ENCODE peak calls at places on chromosome 20, in eight cellular contexts. U, G, W, L, R, H, Y and J are unnamed samples. For H3K4me1, the result is how much of the 10 kb centered on the place peaks cover.

GRCh38 chr20:44264287-44264686 is 17.2 kb downstream of the GDAP1L1 start:
- DNase-seq in U (no peak), G (no peak), W (no peak), L (no peak), R (no peak), H (no peak), Y (no peak), J (no peak)

GRCh38 chr20:6663104-6663503 is 104.4 kb upstream of the BMP2 start:
- DNase-seq in U (no peak), G (no peak), W (no peak), L (no peak), R (no peak), H (no peak), Y (no peak), J (no peak)

GRCh38 chr20:46011631-46012482 is 3.1 kb downstream of the MMP9 start:
- DNase-seq in U (no peak), G (no peak), W (no peak), L (no peak), R (no peak), H (peak), Y (peak), J (no peak)

GRCh38 chr20:37759761-37760209 is 66.0 kb downstream of the CTNNBL1 start:
- DNase-seq in U (no peak), G (no peak), W (no peak), L (no peak), R (no peak), H (no peak), Y (no peak), J (no peak)

GRCh38 chr20:19688031-19688806 is 69.8 kb upstream of the RIN2 start:
- DNase-seq in U (peak), G (peak), W (peak), L (peak), R (no peak), H (peak), Y (peak), J (peak)

GRCh38 chr20:51884561-51884960 is 82.2 kb upstream of the SALL4 start:
- DNase-seq in U (no peak), G (no peak), W (no peak), L (no peak), R (no peak), H (no peak), Y (no peak), J (no peak)

GRCh38 chr20:63177134-63177784 is 38.7 kb downstream of the YTHDF1 start:
- DNase-seq in U (no peak), G (no peak), W (no peak), L (no peak), R (no peak), H (no peak), Y (peak), J (no peak)

GRCh38 chr20:21102691-21103311 is 3.4 kb downstream of the LINC00237 start:
- DNase-seq in U (peak), G (peak), W (no peak), L (no peak), R (peak), H (peak), Y (no peak), J (no peak)

GRCh38 chr20:44056010-44056698 is 130.8 kb downstream of the JPH2 start:
- DNase-seq in U (no peak), G (peak), W (no peak), L (no peak), R (peak), H (no peak), Y (peak), J (no peak)

GRCh38 chr20:53792946-53793536 is 199.4 kb upstream of the ZNF217 start:
- DNase-seq in U (no peak), G (no peak), W (no peak), L (no peak), R (no peak), H (no peak), Y (no peak), J (no peak)

GRCh38 chr20:3843490-3843889 is 3.1 kb upstream of the MAVS start:
- DNase-seq in U (no peak), G (no peak), W (no peak), L (no peak), R (no peak), H (no peak), Y (peak), J (no peak)

GRCh38 chr20:19817017-19817416 is 59.0 kb downstream of the RIN2 start:
- DNase-seq in U (no peak), G (no peak), W (no peak), L (peak), R (no peak), H (no peak), Y (peak), J (no peak)

GRCh38 chr20:48668451-48668946 is 159.3 kb downstream of the PREX1 start:
- DNase-seq in U (peak), G (no peak), W (no peak), L (no peak), R (no peak), H (no peak), Y (no peak), J (no peak)

GRCh38 chr20:52806918-52807317 is 165.2 kb upstream of the TSHZ2 start:
- DNase-seq in U (no peak), G (no peak), W (no peak), L (no peak), R (no peak), H (no peak), Y (no peak), J (no peak)

GRCh38 chr20:63277466-63278272 is 5.1 kb downstream of the ARFGAP1 start:
- DNase-seq in U (no peak), G (no peak), W (no peak), L (no peak), R (no peak), H (no peak), Y (no peak), J (no peak)

GRCh38 chr20:40279390-40279789 is 409.6 kb downstream of the MAFB start:
- DNase-seq in U (no peak), G (peak), W (no peak), L (peak), R (no peak), H (no peak), Y (no peak), J (no peak)

GRCh38 chr20:62030834-62031434 is 34.7 kb downstream of the TAF4 start:
- DNase-seq in U (no peak), G (no peak), W (no peak), L (no peak), R (peak), H (no peak), Y (no peak), J (no peak)

GRCh38 chr20:5848711-5849505 is 98.7 kb downstream of the SHLD1 start:
- DNase-seq in U (peak), G (no peak), W (no peak), L (no peak), R (no peak), H (no peak), Y (no peak), J (no peak)

GRCh38 chr20:32534661-32535240 is 50.4 kb downstream of the NOL4L start:
- DNase-seq in U (no peak), G (no peak), W (no peak), L (no peak), R (peak), H (no peak), Y (no peak), J (no peak)

DNA sequence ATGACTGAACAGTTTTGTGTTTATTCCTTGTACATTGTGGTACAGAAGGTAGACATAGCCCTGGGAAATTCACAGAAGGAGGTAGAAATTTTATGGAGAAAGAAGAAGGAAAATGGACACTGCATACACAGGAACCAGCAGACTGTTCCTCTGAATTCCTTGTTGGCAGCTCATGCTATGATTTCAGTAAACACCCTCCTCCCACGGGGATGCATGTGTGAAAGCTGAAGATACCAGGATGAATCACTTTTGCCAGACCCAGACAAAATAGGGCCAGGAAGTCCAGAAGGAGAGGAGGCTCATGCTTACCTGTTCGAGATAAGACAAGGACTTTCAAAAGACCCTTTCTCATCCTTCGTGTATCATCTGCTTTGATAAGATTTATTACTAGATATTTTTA is 110.3 kb upstream of the GGTLC1 start:
- DNase-seq in U (no peak), G (no peak), W (no peak), L (no peak), R (no peak), H (no peak), Y (peak), J (no peak)
- H3K4me1 ChIP-seq in U (under half), G (under half), W (under half), L (half or more), R (under half), H (under half), Y (under half), J (under half)

GRCh38 chr20:17956099-17956685 is 12.4 kb downstream of the SNX5 start:
- DNase-seq in U (no peak), G (no peak), W (no peak), L (no peak), R (no peak), H (no peak), Y (no peak), J (no peak)

GRCh38 chr20:17951323-17951722 is 17.3 kb downstream of the SNX5 start:
- DNase-seq in U (no peak), G (no peak), W (no peak), L (no peak), R (no peak), H (no peak), Y (no peak), J (no peak)

GRCh38 chr20:17955302-17955701 is 13.3 kb downstream of the SNX5 start:
- DNase-seq in U (no peak), G (no peak), W (no peak), L (no peak), R (no peak), H (no peak), Y (no peak), J (no peak)

GRCh38 chr20:17952692-17953684 is 15.6 kb downstream of the SNX5 start:
- DNase-seq in U (no peak), G (no peak), W (no peak), L (no peak), R (no peak), H (no peak), Y (no peak), J (no peak)

GRCh38 chr20:17953935-17954334 is 14.7 kb downstream of the SNX5 start:
- DNase-seq in U (no peak), G (no peak), W (no peak), L (no peak), R (no peak), H (no peak), Y (no peak), J (no peak)
- H3K4me1 ChIP-seq in U (under half), G (under half), W (under half), L (under half), R (under half), H (under half), Y (under half), J (under half)

GRCh38 chr20:50111829-50112495 is 988 bp downstream of the UBE2V1 start:
- DNase-seq in U (no peak), G (no peak), W (no peak), L (no peak), R (no peak), H (no peak), Y (no peak), J (no peak)
- H3K4me1 ChIP-seq in U (under half), G (under half), W (under half), L (under half), R (half or more), H (under half), Y (half or more), J (under half)

GRCh38 chr20:49682278-49682677 is 31.4 kb downstream of the B4GALT5 start:
- DNase-seq in U (no peak), G (no peak), W (no peak), L (no peak), R (no peak), H (no peak), Y (no peak), J (no peak)
- H3K4me1 ChIP-seq in U (under half), G (under half), W (under half), L (under half), R (under half), H (under half), Y (half or more), J (under half)